ENCODE peak calls at places on chromosome 17, in five cellular contexts. H is mucosa of descending colon, I is A549, A is lower leg skin, G is uterus. U is an unnamed sample.

GRCh38 chr17:17108681-17109049 is 66.4 kb downstream of the MPRIP start:
- DNase-seq in H (peak; percentile 70), I (no peak), A (no peak), G (no peak), U (no peak)

GRCh38 chr17:5757306-5757907 is 173.1 kb upstream of the NLRP1 start:
- DNase-seq in H (no peak), I (no peak), A (peak; percentile 31), G (no peak), U (no peak)

GRCh38 chr17:57033296-57033695 is 51.8 kb upstream of the AKAP1 start:
- DNase-seq in H (no peak), I (no peak), A (no peak), G (no peak), U (no peak)

GRCh38 chr17:44829558-44830358 is at the start of gene GJC1:
- DNase-seq in H (no peak), I (peak; percentile 49), A (no peak), G (peak; percentile 60), U (no peak)

GRCh38 chr17:78109489-78109761 is 19.1 kb downstream of the TMC6 start:
- DNase-seq in H (no peak), I (no peak), A (no peak), G (no peak), U (no peak)

GRCh38 chr17:50848691-50849090 is 13.3 kb downstream of the WFIKKN2 start:
- DNase-seq in H (no peak), I (no peak), A (no peak), G (no peak), U (no peak)

GRCh38 chr17:14838567-14838966 is 426.6 kb downstream of the PMP22 start:
- DNase-seq in H (no peak), I (no peak), A (no peak), G (no peak), U (no peak)

GRCh38 chr17:30340957-30341356 is 7.1 kb upstream of the TMIGD1 start:
- DNase-seq in H (no peak), I (no peak), A (no peak), G (no peak), U (no peak)

GRCh38 chr17:43315369-43315768 is 81.6 kb upstream of the RNU2-1 start:
- DNase-seq in H (no peak), I (no peak), A (no peak), G (no peak), U (no peak)

GRCh38 chr17:1109606-1110523 is 69.9 kb downstream of the ABR start:
- DNase-seq in H (peak; percentile 90), I (no peak), A (no peak), G (no peak), U (no peak)

GRCh38 chr17:33120103-33120502 is 128.5 kb downstream of the SPACA3 start:
- DNase-seq in H (no peak), I (no peak), A (no peak), G (no peak), U (no peak)

GRCh38 chr17:29359777-29360176 is 30.4 kb upstream of the TAOK1 start:
- DNase-seq in H (peak; percentile 28), I (no peak), A (no peak), G (no peak), U (no peak)

GRCh38 chr17:74566132-74566753 is 1.1 kb downstream of the CD300H start:
- DNase-seq in H (peak; percentile 52), I (peak; percentile 51), A (no peak), G (no peak), U (no peak)

GRCh38 chr17:14119546-14119945 is 50.2 kb downstream of the COX10 start:
- DNase-seq in H (no peak), I (no peak), A (no peak), G (no peak), U (no peak)

GRCh38 chr17:970388-970768 is 9.2 kb downstream of the NXN start:
- DNase-seq in H (no peak), I (no peak), A (no peak), G (no peak), U (no peak)

GRCh38 chr17:50909765-50910661 is 43.9 kb upstream of the TOB1 start:
- DNase-seq in H (no peak), I (no peak), A (no peak), G (no peak), U (no peak)

GRCh38 chr17:67217446-67217845 is 27.6 kb downstream of the HELZ start:
- DNase-seq in H (no peak), I (no peak), A (no peak), G (no peak), U (no peak)

GRCh38 chr17:69220098-69220497 is 8.5 kb downstream of the ABCA10 start:
- DNase-seq in H (no peak), I (no peak), A (no peak), G (no peak), U (no peak)

GRCh38 chr17:68613739-68614298 is 12.7 kb upstream of the FAM20A start:
- DNase-seq in H (no peak), I (peak; percentile 21), A (no peak), G (peak; percentile 51), U (peak; percentile 64)

GRCh38 chr17:48729335-48730239 is 1.0 kb upstream of the HOXB13 start:
- DNase-seq in H (peak; percentile 62), I (no peak), A (no peak), G (no peak), U (no peak)

GRCh38 chr17:36196099-36196496 is 460 bp downstream of the CCL3L1 start:
- DNase-seq in H (no peak), I (no peak), A (no peak), G (no peak), U (no peak)

GRCh38 chr17:14840616-14841231 is 424.4 kb downstream of the PMP22 start:
- DNase-seq in H (no peak), I (no peak), A (no peak), G (no peak), U (no peak)

DNA sequence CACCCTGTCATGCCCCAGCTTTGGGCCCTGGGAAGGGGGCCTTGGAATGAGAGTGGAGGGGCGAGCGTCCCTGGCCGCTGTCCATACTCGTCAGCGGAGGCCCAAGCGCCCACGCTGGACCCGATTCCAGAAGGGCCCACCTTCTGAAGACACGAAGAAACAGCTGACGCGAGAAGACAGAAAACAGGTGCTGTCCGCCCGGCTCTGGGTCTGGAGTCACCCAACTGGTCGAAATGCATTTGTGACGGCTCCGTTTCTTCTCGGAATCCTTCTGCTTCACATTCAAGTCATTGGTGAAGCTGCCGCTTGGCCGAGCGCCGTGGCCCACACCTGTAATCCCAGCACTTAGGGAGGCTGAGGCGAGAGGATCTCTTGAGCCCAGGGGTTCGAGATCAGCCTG is 52.8 kb upstream of the PVALEF start:
- DNase-seq in H (no peak), I (no peak), A (no peak), G (no peak), U (no peak)
- TF ChIP-seq CTCF in H (no peak), I (no peak), A (no peak), G (no peak), U (no peak)

GRCh38 chr17:72030067-72030899 is 90.5 kb upstream of the SOX9 start:
- DNase-seq in H (peak; percentile 37), I (peak; percentile 88), A (peak; percentile 87), G (no peak), U (peak; percentile 59)
- H3K4me3 ChIP-seq in H (no peak overlapping the region), I (peak overlapping the region; percentile 64), A (no peak overlapping the region), G (peak overlapping the region; percentile 13), U (peak overlapping the region; percentile 43)

GRCh38 chr17:55098765-55099164 is 130.2 kb downstream of the STXBP4 start:
- DNase-seq in H (no peak), I (no peak), A (no peak), G (no peak), U (no peak)
- TF ChIP-seq CTCF in H (no peak), I (no peak), A (no peak), G (no peak), U (no peak)

DNA sequence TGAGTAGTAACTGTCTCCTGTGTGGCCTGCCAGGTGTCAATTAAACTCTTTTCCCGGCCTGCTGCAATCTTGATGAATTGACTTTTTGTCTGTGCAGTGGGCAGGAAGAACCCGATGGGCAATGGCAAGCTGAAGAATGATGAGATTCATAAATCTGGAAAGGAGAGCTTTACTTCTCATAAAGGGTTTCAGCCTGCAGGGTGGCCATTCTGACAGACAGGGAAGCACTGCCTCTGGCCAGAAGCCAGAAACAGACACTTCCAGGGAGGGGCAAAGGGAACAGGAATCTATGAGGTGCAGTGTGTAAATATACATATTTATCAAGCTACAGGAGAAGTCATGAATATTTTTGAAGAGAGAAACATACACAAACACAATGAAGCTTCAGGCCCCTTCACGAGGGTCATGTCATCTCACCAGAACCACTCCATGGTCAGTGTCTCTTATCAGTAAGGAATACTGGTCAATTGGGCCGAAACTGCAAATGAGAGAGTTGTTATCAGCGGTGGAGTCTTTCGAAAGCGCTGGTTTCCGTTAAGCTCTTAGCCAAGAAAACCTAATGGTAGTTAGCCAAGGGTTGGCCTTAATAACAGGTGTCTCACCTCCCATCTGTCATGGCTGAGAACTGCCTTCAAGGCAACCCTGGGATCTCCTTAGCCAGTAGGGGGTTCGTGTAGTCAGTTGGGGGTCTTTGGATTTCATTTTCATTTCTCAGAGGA is 1.3 kb upstream of the NARF start:
- DNase-seq in H (peak; percentile 68), I (no peak), A (no peak), G (no peak), U (no peak)
- H3K4me3 ChIP-seq in H (no peak overlapping the region), I (peak overlapping the region; percentile 74), A (no peak overlapping the region), G (no peak overlapping the region), U (peak overlapping the region; percentile 96)

DNA sequence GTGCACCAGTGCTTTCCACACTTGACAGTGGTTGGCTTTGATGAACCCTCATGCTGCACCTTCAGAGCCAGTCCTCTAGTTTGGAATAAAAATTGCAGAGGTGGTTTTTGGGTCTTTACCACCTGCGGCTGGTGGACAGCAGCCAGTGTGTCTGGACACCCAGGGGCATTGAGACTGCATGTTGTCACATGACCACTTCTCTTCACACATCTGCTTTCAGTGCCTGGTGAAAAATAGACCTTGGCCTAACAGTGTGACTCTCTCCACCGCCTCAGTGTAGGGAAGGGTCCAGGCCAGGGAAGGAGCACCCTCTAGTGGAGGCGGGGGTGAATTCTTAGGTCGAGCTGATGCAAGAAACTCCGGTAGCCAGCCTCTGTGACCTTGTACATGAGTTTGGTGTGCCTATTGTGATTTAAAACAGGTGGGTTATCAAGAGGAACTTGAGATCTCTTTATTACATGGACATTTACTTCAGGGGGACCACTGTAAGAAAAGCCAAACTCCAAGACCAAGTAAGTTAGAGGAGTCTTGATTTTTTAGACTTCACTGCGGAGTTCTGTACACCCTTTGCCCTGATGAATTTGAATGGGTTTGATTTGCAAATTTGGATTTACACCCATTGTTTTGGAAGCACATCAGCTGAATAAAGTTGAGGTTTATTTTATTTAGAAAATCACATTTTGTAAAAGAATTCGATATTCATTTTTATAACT is 17.9 kb downstream of the GOSR2 start:
- DNase-seq in H (peak; percentile 74), I (peak; percentile 97), A (peak; percentile 93), G (peak; percentile 58), U (peak; percentile 81)
- TF ChIP-seq CTCF in H (peak; percentile 63), I (peak; percentile 95), A (no peak), G (peak; percentile 76), U (peak; percentile 89)

U was measured in right atrium auricular region.